ENCODE peak calls at places on chromosomes 4 and X, in eight cellular contexts. X is activated naive CD8-positive, alpha-beta T cell treated with anti-CD3 and anti-CD28 coated beads, Interleukin-2, amount 10 ng/mL, durations not matched to agents 7 days and 5 days; I is NCI-H1092; A is GM12865; U is hypothalamus; L is bronchial epithelial cell; V is activated gamma-delta T cell treated with Interleukin-2 at 50 U/mL for 16 hours; D is activated CD4-positive, alpha-beta T cell treated with anti-CD3 and anti-CD28 coated beads for 48 hours. F is an unnamed sample.

GRCh38 chrX:136147320-136147901 is at the start of gene FHL1:
- DNase-seq in X (peak), U (peak), L (no peak), V (peak), D (peak), A (no peak), I (no peak), F (peak)

GRCh38 chrX:86141786-86142185 is 6.5 kb upstream of the DACH2 start:
- DNase-seq in X (no peak), U (no peak), L (peak), I (no peak), V (no peak), D (no peak), A (no peak), F (no peak)

GRCh38 chrX:40154229-40154852 is 56.6 kb upstream of the BCOR start:
- DNase-seq in A (no peak), D (no peak), L (no peak), X (no peak), U (peak), I (peak), V (no peak), F (peak)

GRCh38 chrX:43225626-43226328 is 430.3 kb upstream of the MAOA start:
- DNase-seq in A (no peak), I (no peak), U (no peak), X (no peak), V (no peak), L (no peak), D (no peak), F (no peak)

GRCh38 chrX:3697220-3697684 is 16.2 kb downstream of the PRKX start:
- DNase-seq in D (no peak), A (no peak), V (no peak), L (no peak), U (no peak), I (peak), X (no peak), F (no peak)

GRCh38 chrX:49251325-49251724 is 13.2 kb downstream of the FOXP3 start:
- DNase-seq in X (no peak), I (no peak), D (no peak), V (no peak), U (no peak), L (no peak), A (no peak), F (no peak)

GRCh38 chr4:68368566-68369473 is 18.9 kb upstream of the YTHDC1 start:
- DNase-seq in X (no peak), D (no peak), L (peak), I (no peak), U (no peak), V (no peak), A (no peak), F (no peak)

GRCh38 chr4:148653681-148654080 is 211.5 kb upstream of the NR3C2 start:
- DNase-seq in U (no peak), V (no peak), I (no peak), A (no peak), D (no peak), L (no peak), X (no peak), F (no peak)

GRCh38 chr4:16524911-16525574 is 298.8 kb upstream of the TAPT1 start:
- DNase-seq in I (no peak), A (no peak), U (no peak), D (no peak), X (no peak), V (no peak), L (no peak), F (no peak)

GRCh38 chr4:177450421-177451107 is 8.3 kb upstream of the AGA start:
- DNase-seq in I (no peak), A (no peak), D (no peak), U (no peak), L (peak), X (no peak), V (no peak), F (no peak)

GRCh38 chr4:106502106-106502699 is 133.6 kb upstream of the GIMD1 start:
- DNase-seq in V (no peak), I (peak), D (peak), L (peak), A (peak), X (peak), U (no peak), F (peak)

GRCh38 chr4:80466618-80467017 is 131.1 kb downstream of the CFAP299 start:
- DNase-seq in A (no peak), U (no peak), D (no peak), I (no peak), V (no peak), L (no peak), X (no peak), F (no peak)

GRCh38 chrX:15299945-15300851 is 15.2 kb downstream of the ASB11 start:
- DNase-seq in L (no peak), I (no peak), U (no peak), D (no peak), X (no peak), A (peak), V (no peak), F (peak)

GRCh38 chrX:20149326-20149725 is 7.7 kb upstream of the EIF1AX start:
- DNase-seq in L (no peak), I (no peak), X (no peak), V (no peak), D (no peak), U (no peak), A (no peak), F (no peak)

GRCh38 chr4:87032884-87033533 is 98.2 kb downstream of the AFF1 start:
- DNase-seq in L (peak), U (no peak), X (no peak), I (no peak), V (no peak), A (no peak), D (no peak), F (no peak)

GRCh38 chrX:70433848-70434351 is 10.7 kb upstream of the DLG3 start:
- DNase-seq in U (peak), L (peak), I (no peak), X (peak), D (peak), A (peak), V (peak), F (peak)